ENCODE peak calls at places on chromosomes 12 and 14, in four cellular contexts. X, S, V and B are unnamed samples.

GRCh38 chr14:54814076-54814475 is 88.5 kb downstream of the GCH1 start:
- DNase-seq in X (no peak), V (no peak), S (no peak), B (peak)

GRCh38 chr12:19288603-19289244 is 150.6 kb upstream of the AEBP2 start:
- DNase-seq in S (no peak), X (peak), V (no peak), B (peak)

GRCh38 chr12:105204916-105205315 is 31.1 kb downstream of the APPL2 start:
- DNase-seq in V (no peak), S (no peak), X (peak), B (no peak)

GRCh38 chr14:50340045-50340444 is 27.9 kb downstream of the DMAC2L start:
- DNase-seq in S (no peak), X (no peak), V (no peak), B (no peak)

GRCh38 chr14:73833530-73834257 is 17.9 kb upstream of the PTGR2 start:
- DNase-seq in S (no peak), V (no peak), X (no peak), B (no peak)

GRCh38 chr14:68397371-68397779 is 395.5 kb downstream of the ZFP36L1 start:
- DNase-seq in S (peak), V (no peak), X (no peak), B (no peak)

GRCh38 chr12:120650249-120650690 is 9.8 kb downstream of the CABP1 start:
- DNase-seq in X (no peak), S (no peak), V (no peak), B (no peak)

GRCh38 chr12:14907953-14908352 is 22.3 kb upstream of the MGP start:
- DNase-seq in S (no peak), V (no peak), X (no peak), B (no peak)

GRCh38 chr12:57837779-57838562 is 8.6 kb downstream of the CTDSP2 start:
- DNase-seq in V (no peak), S (no peak), X (peak), B (peak)

GRCh38 chr12:117038919-117039318 is 60.3 kb downstream of the TESC start:
- DNase-seq in V (no peak), X (no peak), S (no peak), B (no peak)

GRCh38 chr14:74843653-74844052 is 32.3 kb downstream of the PROX2 start:
- DNase-seq in V (no peak), X (peak), S (no peak), B (no peak)

GRCh38 chr14:20365928-20366327 is 22.5 kb downstream of the PARP2 start:
- DNase-seq in X (no peak), S (no peak), V (no peak), B (no peak)

GRCh38 chr14:37588956-37589737 is 5.9 kb downstream of the FOXA1 start:
- DNase-seq in S (peak), V (no peak), X (no peak), B (no peak)

GRCh38 chr14:101582294-101582693 is 21.0 kb downstream of the DIO3 start:
- DNase-seq in X (no peak), S (no peak), V (no peak), B (no peak)

GRCh38 chr14:101583006-101583708 is 21.9 kb downstream of the DIO3 start:
- DNase-seq in S (no peak), V (no peak), X (no peak), B (no peak)

GRCh38 chr14:101585211-101585610 is 23.9 kb downstream of the DIO3 start:
- DNase-seq in X (no peak), S (no peak), V (no peak), B (no peak)

GRCh38 chr14:101583709-101584048 is 22.4 kb downstream of the DIO3 start:
- DNase-seq in S (no peak), V (no peak), X (no peak), B (no peak)

DNA sequence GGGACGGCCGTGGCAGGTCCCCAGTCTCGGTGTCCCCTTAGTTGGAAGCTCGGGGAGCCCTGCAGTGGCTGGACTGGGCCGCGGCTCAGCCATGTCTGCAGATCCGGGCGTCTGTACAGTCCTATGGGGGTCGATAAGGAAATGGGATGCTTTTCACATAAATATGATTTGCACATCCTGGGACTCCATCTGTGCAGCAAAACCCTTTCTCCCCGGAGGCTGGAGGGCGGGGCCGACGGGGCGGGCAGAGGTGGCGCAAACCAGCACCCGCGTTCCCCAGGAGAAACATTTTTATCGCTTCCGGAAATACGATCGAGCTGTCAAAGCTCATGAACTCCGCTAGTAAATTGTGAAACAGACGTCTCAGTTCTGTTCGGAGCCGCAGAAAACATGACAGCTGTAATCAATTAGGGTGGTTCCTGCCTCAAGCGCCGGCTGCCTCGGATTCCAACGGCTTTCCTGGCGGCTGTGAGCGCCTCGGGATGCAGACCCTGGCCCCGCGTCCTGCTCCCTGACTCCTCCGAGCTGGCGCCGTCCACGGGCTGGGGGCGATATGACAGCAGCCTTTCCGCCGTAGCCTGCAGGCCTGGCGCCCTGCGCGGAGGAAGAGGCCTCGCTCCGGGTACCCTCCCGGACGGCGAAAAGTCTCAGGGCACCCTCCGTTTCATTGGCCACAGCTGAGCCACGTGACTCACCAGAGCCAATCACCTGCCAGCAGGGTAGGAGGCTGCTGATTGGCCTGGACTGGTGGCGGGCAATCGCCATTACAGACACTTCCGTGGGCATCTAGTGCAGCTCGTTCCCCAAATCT is 23.0 kb downstream of the DIO3 start:
- DNase-seq in X (peak), V (no peak), S (no peak), B (no peak)
- H3K4me3 ChIP-seq in X (peak), V (no peak), S (peak), B (no peak)

GRCh38 chr12:124391340-124392261 is 96.7 kb downstream of the RFLNA start:
- DNase-seq in S (no peak), V (no peak), X (peak), B (no peak)
- H3K4me3 ChIP-seq in S (no peak), V (no peak), X (no peak), B (no peak)

GRCh38 chr12:94831081-94831747 is 172.3 kb downstream of the NDUFA12 start:
- DNase-seq in V (no peak), X (no peak), S (no peak), B (peak)
- H3K4me3 ChIP-seq in V (no peak), X (no peak), S (no peak), B (no peak)

GRCh38 chr14:76446921-76447320 is 71.0 kb downstream of the ESRRB start:
- DNase-seq in X (no peak), S (no peak), V (no peak), B (no peak)

GRCh38 chr14:76450476-76450875 is 74.5 kb downstream of the ESRRB start:
- DNase-seq in X (no peak), V (no peak), S (no peak), B (no peak)

GRCh38 chr14:76446486-76446885 is 70.5 kb downstream of the ESRRB start:
- DNase-seq in S (no peak), X (no peak), V (no peak), B (no peak)
- H3K4me3 ChIP-seq in S (no peak), X (no peak), V (no peak), B (no peak)

DNA sequence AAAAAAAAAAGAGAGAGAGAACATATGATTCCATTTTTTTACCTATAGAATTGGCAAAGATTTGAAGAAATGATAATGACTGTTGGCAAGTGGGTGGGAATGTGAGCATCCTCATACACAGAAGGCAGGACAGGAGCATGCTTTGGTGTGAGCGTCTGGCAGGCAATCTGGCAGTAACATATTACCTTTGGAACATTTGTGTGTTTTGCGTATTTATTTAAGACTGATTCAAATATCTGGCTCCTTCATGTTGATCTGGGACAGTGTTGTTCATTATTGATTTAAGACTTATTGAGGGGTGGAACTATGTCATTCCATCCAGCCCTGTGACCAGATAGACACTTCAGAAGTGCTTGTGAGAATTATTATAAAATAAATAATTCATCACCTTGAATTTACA is 53.1 kb downstream of the PPP1R36 start:
- DNase-seq in S (no peak), X (no peak), V (no peak), B (no peak)
- H3K4me3 ChIP-seq in S (no peak), X (no peak), V (no peak), B (no peak)

GRCh38 chr14:64542839-64543207 is 2.3 kb downstream of the HSPA2 start:
- DNase-seq in X (no peak), S (no peak), V (no peak), B (no peak)

GRCh38 chr14:64541971-64542838 is 1.7 kb downstream of the HSPA2 start:
- DNase-seq in X (no peak), V (no peak), S (no peak), B (no peak)

GRCh38 chr14:64541261-64541970 is 875 bp downstream of the HSPA2 start:
- DNase-seq in V (no peak), X (peak), S (no peak), B (no peak)

GRCh38 chr14:64540208-64541202 is at the start of gene HSPA2:
- DNase-seq in X (peak), S (peak), V (peak), B (peak)

GRCh38 chr14:64544607-64545312 is 4.2 kb downstream of the HSPA2 start:
- DNase-seq in S (no peak), V (no peak), X (no peak), B (no peak)
- H3K4me3 ChIP-seq in S (no peak), V (no peak), X (no peak), B (no peak)